ENCODE peak calls at places on chromosomes 11 and 22, in ten cellular contexts. U is activated T-cell treated with anti-CD3 and anti-CD28 coated beads, Interleukin-2, amount 50 U/mL, for 1 hour; H is CMK; I is naive B cell; F is CD4-positive, alpha-beta T cell; O is activated CD4-positive, alpha-beta T cell treated with anti-CD3 and anti-CD28 coated beads, Interleukin-2, amount 50 U/mL, for 4 hours; M is stimulated activated CD4-positive, alpha-beta T cell treated with anti-CD3 and anti-CD28 coated beads, Interleukin-1b, Interleukin-23, amount 100 ng/mL, for 1 hour; J is lower leg skin; G is NCI-H1930; X is fibroblast of pulmonary artery. A is an unnamed sample.

GRCh38 chr11:74312321-74312720 is 881 bp upstream of the P4HA3 start:
- DNase-seq in U (no peak), H (no peak), I (no peak), F (no peak), O (no peak), M (no peak), J (no peak), G (no peak), X (peak), A (no peak)

GRCh38 chr22:31206896-31207687 is 5.0 kb upstream of the LIMK2 start:
- DNase-seq in U (no peak), H (no peak), I (no peak), F (no peak), O (no peak), M (no peak), J (peak), G (no peak), X (peak), A (no peak)

GRCh38 chr11:94753630-94754029 is 14.5 kb upstream of the AMOTL1 start:
- DNase-seq in U (no peak), H (no peak), I (no peak), F (no peak), O (no peak), M (no peak), J (no peak), G (no peak), X (no peak), A (no peak)

GRCh38 chr11:96126917-96127595 is 203.1 kb upstream of the MTMR2 start:
- DNase-seq in U (no peak), H (no peak), I (no peak), F (no peak), O (no peak), M (no peak), J (no peak), G (no peak), X (no peak), A (no peak)

GRCh38 chr22:41286639-41287091 is 678 bp upstream of the RANGAP1 start:
- DNase-seq in U (peak), H (peak), I (peak), F (no peak), O (peak), M (no peak), J (no peak), G (no peak), X (peak), A (no peak)

GRCh38 chr22:50739279-50739691 is 1.3 kb downstream of the ACR start:
- DNase-seq in U (no peak), H (no peak), I (no peak), F (no peak), O (no peak), M (no peak), J (peak), G (no peak), X (no peak), A (no peak)

GRCh38 chr22:28015676-28016601 is 96.9 kb upstream of the PITPNB start:
- DNase-seq in U (peak), H (no peak), I (no peak), F (no peak), O (no peak), M (no peak), J (peak), G (no peak), X (peak), A (peak)

GRCh38 chr11:14075118-14075601 is 112.6 kb downstream of the SPON1 start:
- DNase-seq in U (peak), H (no peak), I (no peak), F (peak), O (peak), M (peak), J (no peak), G (no peak), X (no peak), A (no peak)

GRCh38 chr22:44091021-44091721 is 67.1 kb downstream of the PARVB start:
- DNase-seq in U (no peak), H (no peak), I (no peak), F (no peak), O (peak), M (no peak), J (no peak), G (no peak), X (peak), A (peak)

GRCh38 chr11:124481365-124482323 is 36.1 kb upstream of the OR8B8 start:
- DNase-seq in U (no peak), H (no peak), I (no peak), F (no peak), O (no peak), M (no peak), J (no peak), G (no peak), X (peak), A (peak)

GRCh38 chr11:35893796-35894475 is 49.9 kb upstream of the LDLRAD3 start:
- DNase-seq in U (no peak), H (no peak), I (no peak), F (no peak), O (no peak), M (no peak), J (peak), G (no peak), X (peak), A (peak)

GRCh38 chr11:118924591-118925585 is 838 bp downstream of the BCL9L start:
- DNase-seq in U (peak), H (no peak), I (peak), F (no peak), O (no peak), M (no peak), J (peak), G (no peak), X (no peak), A (peak)

GRCh38 chr11:44977493-44977984 is 26.9 kb upstream of the TP53I11 start:
- DNase-seq in U (no peak), H (no peak), I (no peak), F (no peak), O (no peak), M (no peak), J (no peak), G (no peak), X (peak), A (peak)

GRCh38 chr11:35163209-35163608 is 24.2 kb downstream of the CD44 start:
- DNase-seq in U (no peak), H (no peak), I (no peak), F (no peak), O (no peak), M (no peak), J (no peak), G (no peak), X (no peak), A (peak)

GRCh38 chr11:2314525-2315394 is 12.9 kb downstream of the TSPAN32 start:
- DNase-seq in U (no peak), H (no peak), I (no peak), F (no peak), O (no peak), M (no peak), J (peak), G (no peak), X (peak), A (peak)

GRCh38 chr11:12915093-12915492 is 94.0 kb upstream of the RASSF10 start:
- DNase-seq in U (no peak), H (no peak), I (no peak), F (no peak), O (no peak), M (no peak), J (no peak), G (no peak), X (no peak), A (no peak)

A was measured in mesenchymal stem cell.